ENCODE peak calls at places on chromosomes 7 and 10, in eight cellular contexts. U, Q, B, G, Z, X, T and D are unnamed samples.

GRCh38 chr7:126005064-126005463 is 1075.4 kb upstream of the POT1 start:
- DNase-seq in T (no peak), G (no peak), Z (no peak), U (no peak), X (no peak), Q (no peak), B (no peak), D (no peak)

GRCh38 chr10:78035025-78035424 is 1.4 kb downstream of the RPS24 start:
- DNase-seq in Q (no peak), G (no peak), T (no peak), Z (no peak), B (no peak), U (no peak), X (no peak), D (no peak)

GRCh38 chr7:50164552-50165220 is 71.6 kb upstream of the ZPBP start:
- DNase-seq in X (no peak), Q (no peak), Z (no peak), B (no peak), T (no peak), G (no peak), U (no peak), D (peak)

GRCh38 chr7:140623995-140624902 is 16.4 kb downstream of the DENND2A start:
- DNase-seq in Z (no peak), X (peak), T (peak), G (no peak), Q (no peak), B (no peak), U (no peak), D (no peak)

GRCh38 chr7:5423272-5423843 is at the start of gene TNRC18:
- DNase-seq in G (peak), U (no peak), X (peak), B (no peak), Z (peak), Q (no peak), T (no peak), D (no peak)

GRCh38 chr7:82234457-82235049 is 209.0 kb downstream of the CACNA2D1 start:
- DNase-seq in G (peak), Q (no peak), T (no peak), Z (peak), X (peak), U (peak), B (peak), D (peak)

GRCh38 chr10:131682271-131682962 is 218.4 kb upstream of the PPP2R2D start:
- DNase-seq in Z (no peak), U (no peak), T (no peak), Q (no peak), G (no peak), B (no peak), X (no peak), D (no peak)

GRCh38 chr7:70189261-70189660 is 591.0 kb downstream of the AUTS2 start:
- DNase-seq in Q (no peak), B (no peak), Z (no peak), U (no peak), T (no peak), X (no peak), G (no peak), D (no peak)

GRCh38 chr10:91681361-91682276 is 48.7 kb upstream of the PPP1R3C start:
- DNase-seq in Q (no peak), U (no peak), Z (no peak), G (no peak), B (no peak), X (peak), T (no peak), D (no peak)

GRCh38 chr7:134613623-134614347 is 32.9 kb upstream of the BPGM start:
- DNase-seq in U (no peak), Z (peak), B (peak), Q (no peak), T (peak), X (no peak), G (no peak), D (no peak)

GRCh38 chr7:32094516-32094915 is 24.3 kb upstream of the PDE1C start:
- DNase-seq in Q (no peak), G (no peak), B (no peak), U (no peak), Z (no peak), T (no peak), X (no peak), D (no peak)

GRCh38 chr7:20121404-20121803 is 95.8 kb downstream of the MACC1 start:
- DNase-seq in U (no peak), Z (no peak), X (no peak), T (no peak), G (no peak), B (no peak), Q (no peak), D (no peak)

GRCh38 chr7:20116869-20117268 is 100.3 kb downstream of the MACC1 start:
- DNase-seq in X (no peak), Z (no peak), Q (no peak), T (no peak), U (peak), B (no peak), G (no peak), D (no peak)

GRCh38 chr7:20122073-20122472 is 95.1 kb downstream of the MACC1 start:
- DNase-seq in T (no peak), B (no peak), U (peak), Z (no peak), X (no peak), Q (no peak), G (no peak), D (no peak)
- H3K4me3 ChIP-seq in T (no peak), B (no peak), U (no peak), Z (no peak), X (no peak), Q (no peak), G (no peak), D (no peak)

GRCh38 chr10:122877264-122877663 is 2.1 kb downstream of the FAM24B start:
- DNase-seq in Z (no peak), G (no peak), B (no peak), Q (no peak), X (no peak), T (no peak), U (no peak), D (no peak)
- H3K4me3 ChIP-seq in Z (no peak), G (no peak), B (no peak), Q (no peak), X (no peak), T (no peak), U (no peak), D (no peak)

GRCh38 chr10:12348870-12349627 is at the start of gene CAMK1D:
- DNase-seq in T (peak), G (peak), Q (peak), B (peak), U (peak), Z (peak), X (peak), D (peak)

GRCh38 chr10:12346707-12347106 is 2.6 kb upstream of the CAMK1D start:
- DNase-seq in G (no peak), T (no peak), X (no peak), U (no peak), Z (no peak), B (no peak), Q (no peak), D (no peak)

GRCh38 chr10:12350167-12350872 is 973 bp downstream of the CAMK1D start:
- DNase-seq in X (peak), G (peak), T (peak), Q (peak), B (no peak), Z (peak), U (peak), D (peak)

GRCh38 chr10:12349628-12350166 is 350 bp downstream of the CAMK1D start:
- DNase-seq in G (no peak), Z (no peak), B (no peak), X (no peak), Q (peak), U (no peak), T (no peak), D (no peak)

DNA sequence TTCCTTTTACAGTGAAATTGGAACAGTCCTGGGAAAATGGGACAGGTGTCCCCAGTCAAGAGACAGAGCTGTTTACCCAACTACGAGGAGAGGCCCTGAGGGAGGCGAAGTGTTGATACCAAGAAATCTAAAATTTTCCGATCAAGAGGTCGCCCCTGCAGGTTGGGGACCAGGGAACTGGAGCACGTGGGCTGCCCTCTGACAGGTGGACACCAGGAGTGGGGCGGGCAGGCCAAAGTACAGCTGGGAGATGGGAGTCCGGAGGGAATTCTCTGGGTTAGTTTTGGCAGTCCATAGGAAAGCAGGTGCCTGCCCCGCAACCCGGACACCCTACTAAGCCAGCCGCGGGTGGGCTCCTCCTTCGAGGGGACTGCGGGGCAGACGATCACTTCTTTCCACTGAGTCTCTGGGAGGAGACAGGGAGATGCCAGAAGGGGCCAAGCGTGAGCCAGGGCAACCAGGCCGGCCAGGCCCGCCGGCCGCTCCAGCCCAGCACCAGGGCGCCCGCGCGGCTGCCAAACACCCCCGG is 942 bp upstream of the CAMK1D start:
- DNase-seq in T (no peak), U (no peak), Z (no peak), B (no peak), X (no peak), Q (no peak), G (no peak), D (no peak)
- H3K4me3 ChIP-seq in T (peak), U (peak), Z (peak), B (peak), X (peak), Q (peak), G (peak), D (peak)

GRCh38 chr7:143898810-143899209 is 3.2 kb downstream of the TCAF1 start:
- DNase-seq in B (no peak), Z (no peak), G (no peak), X (no peak), T (no peak), U (peak), Q (no peak), D (no peak)

GRCh38 chr7:143896667-143897066 is 5.3 kb downstream of the TCAF1 start:
- DNase-seq in Q (no peak), G (no peak), X (no peak), T (no peak), B (no peak), U (no peak), Z (no peak), D (no peak)

GRCh38 chr7:143901710-143902587 is at the start of gene TCAF1:
- DNase-seq in U (peak), G (peak), Q (peak), Z (peak), T (peak), B (peak), X (peak), D (peak)

GRCh38 chr7:143901360-143901709 is 641 bp downstream of the TCAF1 start:
- DNase-seq in G (no peak), U (no peak), Z (peak), X (peak), B (no peak), T (peak), Q (no peak), D (no peak)

DNA sequence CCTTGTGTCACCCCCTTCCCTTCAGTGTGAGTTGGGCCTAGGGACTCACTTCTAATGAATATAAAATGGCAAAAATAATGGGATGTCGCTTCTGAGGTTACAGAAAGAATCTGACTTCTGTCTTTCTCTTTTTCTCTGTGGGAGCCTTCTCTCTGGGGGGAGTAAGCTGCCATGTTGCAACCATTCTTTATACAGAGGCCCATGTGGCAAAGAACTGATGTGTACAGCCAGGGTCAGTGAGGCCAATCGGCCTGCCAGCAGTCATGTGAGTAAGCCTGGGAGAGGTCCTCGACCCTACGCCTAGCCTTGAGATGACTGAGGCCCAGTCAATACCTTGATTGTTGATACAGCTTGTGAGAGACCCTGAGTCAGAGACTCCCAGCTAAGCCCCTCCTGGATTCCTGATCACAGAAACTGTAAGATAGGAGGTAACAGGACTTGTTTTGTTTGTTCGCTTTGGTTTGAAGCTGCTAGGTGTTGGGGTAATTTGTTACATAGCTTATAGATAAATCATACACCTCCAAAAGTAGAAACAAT is 1.7 kb downstream of the TCAF1 start:
- DNase-seq in T (peak), B (no peak), U (peak), X (no peak), Z (no peak), Q (no peak), G (no peak), D (no peak)
- H3K4me3 ChIP-seq in T (peak), B (peak), U (peak), X (peak), Z (peak), Q (no peak), G (no peak), D (no peak)